ENCODE peak calls at places on chromosomes 2 and 18, in four cellular contexts. B, G, H and C are unnamed samples.

GRCh38 chr2:236637691-236638569 is 68.3 kb downstream of the ACKR3 start:
- DNase-seq in B (no peak), G (no peak), H (no peak), C (no peak)

GRCh38 chr2:210655229-210655628 is 98.8 kb downstream of the CPS1 start:
- DNase-seq in B (no peak), G (no peak), H (no peak), C (no peak)

GRCh38 chr2:191679818-191680600 is 2.1 kb downstream of the NABP1 start:
- DNase-seq in B (peak), G (no peak), H (peak), C (no peak)

GRCh38 chr2:230324503-230324902 is 2.5 kb upstream of the SP140L start:
- DNase-seq in B (no peak), G (no peak), H (no peak), C (no peak)

GRCh38 chr2:8382485-8382884 is 299.4 kb upstream of the ID2 start:
- DNase-seq in B (no peak), G (no peak), H (no peak), C (no peak)

GRCh38 chr2:195406886-195407603 is 250.0 kb upstream of the SLC39A10 start:
- DNase-seq in B (no peak), G (no peak), H (no peak), C (no peak)

GRCh38 chr2:156405586-156405985 is 30.6 kb upstream of the GPD2 start:
- DNase-seq in B (peak), G (no peak), H (no peak), C (no peak)

GRCh38 chr2:232418466-232419244 is 12.0 kb downstream of the ALPG start:
- DNase-seq in B (no peak), G (no peak), H (no peak), C (no peak)

GRCh38 chr2:68135448-68136320 is 22.0 kb upstream of the PNO1 start:
- DNase-seq in B (no peak), G (no peak), H (no peak), C (no peak)

GRCh38 chr2:219537657-219538487 is 5.7 kb downstream of the CHPF start:
- DNase-seq in B (no peak), G (no peak), H (no peak), C (no peak)

GRCh38 chr2:1922402-1923025 is 178.2 kb upstream of the PXDN start:
- DNase-seq in B (no peak), G (no peak), H (no peak), C (no peak)

GRCh38 chr18:37361223-37362157 is 204.1 kb downstream of the CELF4 start:
- DNase-seq in B (no peak), G (no peak), H (no peak), C (no peak)

GRCh38 chr2:228527481-228527880 is 346.0 kb upstream of the SPHKAP start:
- DNase-seq in B (no peak), G (no peak), H (no peak), C (no peak)

GRCh38 chr2:239463541-239464165 is 62.8 kb upstream of the HDAC4 start:
- DNase-seq in B (no peak), G (no peak), H (no peak), C (no peak)

GRCh38 chr18:12345491-12346239 is 31.4 kb downstream of the AFG3L2 start:
- DNase-seq in B (no peak), G (no peak), H (no peak), C (no peak)

GRCh38 chr2:45968946-45969584 is 317.6 kb downstream of the PRKCE start:
- DNase-seq in B (no peak), G (no peak), H (no peak), C (no peak)

GRCh38 chr2:121071058-121071504 is 213.9 kb downstream of the TFCP2L1 start:
- DNase-seq in B (peak), G (peak), H (peak), C (peak)

GRCh38 chr2:148022882-148023281 is 2.0 kb downstream of the MBD5 start:
- DNase-seq in B (no peak), G (no peak), H (no peak), C (no peak)

GRCh38 chr2:105329197-105329554 is 359 bp downstream of the TGFBRAP1 start:
- DNase-seq in B (no peak), G (no peak), H (peak), C (peak)

GRCh38 chr2:105330681-105331375 is 1.3 kb upstream of the TGFBRAP1 start:
- DNase-seq in B (no peak), G (no peak), H (no peak), C (no peak)

GRCh38 chr2:105328281-105329196 is 996 bp downstream of the TGFBRAP1 start:
- DNase-seq in B (peak), G (no peak), H (peak), C (peak)

GRCh38 chr2:105327690-105328089 is 1.8 kb downstream of the TGFBRAP1 start:
- DNase-seq in B (no peak), G (no peak), H (no peak), C (no peak)

GRCh38 chr2:105329561-105330495 is at the start of gene TGFBRAP1:
- DNase-seq in B (peak), G (peak), H (peak), C (peak)
- TF ChIP-seq CTCF in B (no peak), G (no peak), H (no peak), C (no peak)

GRCh38 chr2:75456825-75457224 is 103.9 kb downstream of the EVA1A start:
- DNase-seq in B (no peak), G (no peak), H (no peak), C (no peak)
- TF ChIP-seq CTCF in B (no peak), G (no peak), H (no peak), C (no peak)

GRCh38 chr2:29215073-29215472 is 99.9 kb downstream of the CLIP4 start:
- DNase-seq in B (no peak), G (no peak), H (no peak), C (no peak)
- TF ChIP-seq CTCF in B (no peak), G (no peak), H (no peak), C (no peak)

GRCh38 chr18:75244914-75245313 is 34.3 kb downstream of the TSHZ1 start:
- DNase-seq in B (no peak), G (no peak), H (no peak), C (no peak)

GRCh38 chr18:75247601-75248421 is 37.2 kb downstream of the TSHZ1 start:
- DNase-seq in B (peak), G (no peak), H (peak), C (no peak)

GRCh38 chr18:75248426-75249191 is 38.0 kb downstream of the TSHZ1 start:
- DNase-seq in B (no peak), G (no peak), H (no peak), C (no peak)

GRCh38 chr18:75249192-75249551 is 38.6 kb downstream of the TSHZ1 start:
- DNase-seq in B (no peak), G (no peak), H (no peak), C (no peak)

GRCh38 chr18:75247041-75247551 is 36.5 kb downstream of the TSHZ1 start:
- DNase-seq in B (no peak), G (peak), H (no peak), C (no peak)
- TF ChIP-seq CTCF in B (no peak), G (no peak), H (no peak), C (no peak)

DNA sequence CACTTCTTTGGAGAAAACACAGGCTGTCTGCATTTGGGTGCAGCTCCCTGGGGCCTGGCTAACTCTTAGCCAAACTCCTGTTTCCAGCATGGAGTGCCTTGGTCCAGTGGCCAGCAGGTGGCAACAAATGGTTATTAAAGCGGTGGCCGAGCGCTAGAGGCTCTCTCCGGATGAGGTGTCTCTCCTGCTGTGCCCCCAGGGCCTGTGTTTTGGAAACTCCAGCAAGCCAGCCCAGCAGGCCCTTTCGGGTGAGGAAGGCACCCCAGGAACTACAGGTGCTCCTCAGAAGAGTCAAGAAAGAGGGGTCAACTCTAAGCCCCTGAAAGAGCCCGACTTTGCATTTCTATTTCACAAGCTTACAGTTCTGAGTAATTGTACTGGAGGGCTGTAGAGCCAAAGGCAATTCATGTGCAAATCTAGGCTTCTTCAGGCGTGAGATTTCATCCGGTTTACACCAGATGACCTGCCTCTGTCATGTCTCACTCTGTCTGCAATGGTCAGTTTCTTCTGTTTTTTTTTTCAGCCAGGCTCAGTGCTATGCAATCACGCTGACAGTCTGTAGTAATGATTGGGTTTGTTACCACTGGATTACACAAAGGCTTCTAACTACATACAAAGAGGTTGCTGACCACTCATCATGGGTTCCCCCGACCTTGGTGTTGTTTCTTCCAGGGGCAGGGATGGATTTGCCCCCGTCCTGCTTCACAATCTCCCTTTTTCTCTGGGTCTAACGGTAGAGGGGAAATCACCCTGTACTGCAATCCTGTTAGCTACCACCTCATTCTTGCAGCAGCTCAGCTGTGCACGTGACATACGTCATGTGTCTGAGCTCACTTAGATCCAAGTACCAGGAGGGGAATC is 7.6 kb upstream of the CHRNA1 start:
- DNase-seq in B (peak), G (peak), H (peak), C (peak)
- TF ChIP-seq CTCF in B (peak), G (peak), H (peak), C (peak)